ENCODE peak calls at places on chromosomes 6 and 20, in seven cellular contexts. A is adrenal gland; U is HT-29; F is WTC11; Z is MCF 10A; D is small intestine; J is activated T-helper 1 cell treated with anti-CD3 and anti-CD28 coated beads, Interleukin-12 subunit alpha, Interleukin-12 subunit beta, Interleukin-2, Interleukin-4 antibody, amounts not matched to agents 30 ng/mL and 10 ng/mL and 1 ng/mL, durations not matched to agents 14 hours and 24 hours and 36 hours. K is an unnamed sample.

GRCh38 chr6:132202569-132202968 is 198.7 kb downstream of the MOXD1 start:
- DNase-seq in A (no peak), U (no peak), F (no peak), Z (no peak), D (peak; percentile 5), J (no peak), K (no peak)

GRCh38 chr6:163364641-163365040 is 49.9 kb upstream of the QKI start:
- DNase-seq in A (no peak), U (no peak), F (no peak), Z (no peak), D (no peak), J (no peak), K (no peak)

GRCh38 chr6:161393839-161394364 is 120.0 kb upstream of the AGPAT4 start:
- DNase-seq in A (peak; percentile 72), U (peak; percentile 77), F (no peak), Z (peak; percentile 91), D (peak; percentile 72), J (peak; percentile 57), K (peak; percentile 89)

GRCh38 chr6:16276991-16277981 is 38.9 kb downstream of the GMPR start:
- DNase-seq in A (peak; percentile 71), U (peak; percentile 83), F (peak; percentile 82), Z (peak; percentile 92), D (peak; percentile 84), J (no peak), K (peak; percentile 91)

GRCh38 chr20:49965781-49966304 is 16.9 kb upstream of the SNAI1 start:
- DNase-seq in A (no peak), U (no peak), F (no peak), Z (no peak), D (no peak), J (no peak), K (no peak)

GRCh38 chr6:30871592-30872183 is 12.6 kb upstream of the DDR1 start:
- DNase-seq in A (no peak), U (no peak), F (no peak), Z (no peak), D (no peak), J (no peak), K (no peak)

GRCh38 chr6:166556871-166557322 is 29.6 kb downstream of the RAMACL start:
- DNase-seq in A (peak; percentile 91), U (peak; percentile 96), F (no peak), Z (peak; percentile 99), D (peak; percentile 83), J (no peak), K (peak; percentile 96)

GRCh38 chr6:63663147-63663877 is 27.7 kb downstream of the PHF3 start:
- DNase-seq in A (no peak), U (no peak), F (no peak), Z (peak; percentile 73), D (peak; percentile 65), J (no peak), K (peak; percentile 35)

GRCh38 chr20:13425401-13425800 is 204.3 kb downstream of the ISM1 start:
- DNase-seq in A (no peak), U (no peak), F (no peak), Z (no peak), D (no peak), J (no peak), K (no peak)

GRCh38 chr20:44734938-44735337 is 10.7 kb upstream of the KCNK15 start:
- DNase-seq in A (no peak), U (peak; percentile 56), F (peak; percentile 42), Z (peak; percentile 75), D (no peak), J (no peak), K (peak; percentile 76)

GRCh38 chr6:113879186-113880096 is 22.3 kb downstream of the MARCKS start:
- DNase-seq in A (peak; percentile 40), U (peak; percentile 84), F (peak; percentile 33), Z (peak; percentile 80), D (peak; percentile 79), J (no peak), K (peak; percentile 73)

GRCh38 chr6:106556368-106556960 is 72.8 kb downstream of the RTN4IP1 start:
- DNase-seq in A (no peak), U (peak; percentile 45), F (no peak), Z (no peak), D (peak; percentile 43), J (no peak), K (no peak)

GRCh38 chr20:39253051-39253682 is 291.0 kb downstream of the DHX35 start:
- DNase-seq in A (peak; percentile 19), U (no peak), F (no peak), Z (no peak), D (no peak), J (no peak), K (no peak)